ENCODE peak calls at places on chromosomes 16 and 17, in four cellular contexts. One of them, this sample, is unnamed.

GRCh38 chr17:47686276-47686635 is 7.7 kb upstream of the TBKBP1 start:
- DNase-seq in endothelial cell of umbilical vein: no peak
- DNase-seq in heart left ventricle: no peak
- DNase-seq in esophagus muscularis mucosa: no peak
- DNase-seq in this sample: peak

GRCh38 chr16:35798885-35799426 is 2339.5 kb downstream of the TP53TG3F start:
- DNase-seq in endothelial cell of umbilical vein: no peak
- DNase-seq in heart left ventricle: peak
- DNase-seq in esophagus muscularis mucosa: peak
- DNase-seq in this sample: no peak

GRCh38 chr16:2691491-2692248 is 9.3 kb downstream of the KCTD5 start:
- DNase-seq in endothelial cell of umbilical vein: no peak
- DNase-seq in heart left ventricle: peak
- DNase-seq in esophagus muscularis mucosa: no peak
- DNase-seq in this sample: no peak

GRCh38 chr16:75053791-75054555 is 55.1 kb downstream of the ZNRF1 start:
- DNase-seq in endothelial cell of umbilical vein: peak
- DNase-seq in heart left ventricle: peak
- DNase-seq in esophagus muscularis mucosa: no peak
- DNase-seq in this sample: no peak

GRCh38 chr17:55620945-55621344 is 101.7 kb downstream of the TMEM100 start:
- DNase-seq in endothelial cell of umbilical vein: no peak
- DNase-seq in heart left ventricle: no peak
- DNase-seq in esophagus muscularis mucosa: no peak
- DNase-seq in this sample: no peak

GRCh38 chr17:40910441-40910841 is 25.4 kb upstream of the KRT20 start:
- DNase-seq in endothelial cell of umbilical vein: no peak
- DNase-seq in heart left ventricle: no peak
- DNase-seq in esophagus muscularis mucosa: no peak
- DNase-seq in this sample: no peak

GRCh38 chr17:82873521-82873920 is 33.7 kb upstream of the ZNF750 start:
- DNase-seq in endothelial cell of umbilical vein: no peak
- DNase-seq in heart left ventricle: no peak
- DNase-seq in esophagus muscularis mucosa: no peak
- DNase-seq in this sample: no peak

GRCh38 chr16:66247516-66248089 is 118.9 kb upstream of the CDH5 start:
- DNase-seq in endothelial cell of umbilical vein: no peak
- DNase-seq in heart left ventricle: no peak
- DNase-seq in esophagus muscularis mucosa: no peak
- DNase-seq in this sample: no peak

GRCh38 chr16:67249762-67250327 is 1.1 kb downstream of the SLC9A5 start:
- DNase-seq in endothelial cell of umbilical vein: no peak
- DNase-seq in heart left ventricle: no peak
- DNase-seq in esophagus muscularis mucosa: no peak
- DNase-seq in this sample: no peak

GRCh38 chr16:26050489-26050888 is 358.7 kb downstream of the HS3ST4 start:
- DNase-seq in endothelial cell of umbilical vein: no peak
- DNase-seq in heart left ventricle: no peak
- DNase-seq in esophagus muscularis mucosa: no peak
- DNase-seq in this sample: no peak

GRCh38 chr17:19787733-19788357 is 39.7 kb upstream of the ALDH3A1 start:
- DNase-seq in endothelial cell of umbilical vein: no peak
- DNase-seq in heart left ventricle: no peak
- DNase-seq in esophagus muscularis mucosa: no peak
- DNase-seq in this sample: no peak

GRCh38 chr17:4945176-4945943 is 3.0 kb downstream of the PFN1 start:
- DNase-seq in endothelial cell of umbilical vein: peak
- DNase-seq in heart left ventricle: peak
- DNase-seq in esophagus muscularis mucosa: peak
- DNase-seq in this sample: peak

GRCh38 chr17:40886090-40886489 is 1.0 kb upstream of the KRT20 start:
- DNase-seq in endothelial cell of umbilical vein: peak
- DNase-seq in heart left ventricle: no peak
- DNase-seq in esophagus muscularis mucosa: no peak
- DNase-seq in this sample: no peak

GRCh38 chr17:79622776-79623175 is 11.9 kb upstream of the RBFOX3 start:
- DNase-seq in endothelial cell of umbilical vein: no peak
- DNase-seq in heart left ventricle: peak
- DNase-seq in esophagus muscularis mucosa: peak
- DNase-seq in this sample: no peak

GRCh38 chr16:86810062-86810461 is 231.7 kb downstream of the FOXL1 start:
- DNase-seq in endothelial cell of umbilical vein: no peak
- DNase-seq in heart left ventricle: no peak
- DNase-seq in esophagus muscularis mucosa: no peak
- DNase-seq in this sample: no peak

GRCh38 chr16:86806838-86807351 is 228.5 kb downstream of the FOXL1 start:
- DNase-seq in endothelial cell of umbilical vein: no peak
- DNase-seq in heart left ventricle: no peak
- DNase-seq in esophagus muscularis mucosa: no peak
- DNase-seq in this sample: no peak

GRCh38 chr16:86808863-86809444 is 230.6 kb downstream of the FOXL1 start:
- DNase-seq in endothelial cell of umbilical vein: no peak
- DNase-seq in heart left ventricle: no peak
- DNase-seq in esophagus muscularis mucosa: no peak
- DNase-seq in this sample: no peak

GRCh38 chr16:86812363-86812970 is 234.1 kb downstream of the FOXL1 start:
- DNase-seq in endothelial cell of umbilical vein: no peak
- DNase-seq in heart left ventricle: no peak
- DNase-seq in esophagus muscularis mucosa: no peak
- DNase-seq in this sample: no peak

GRCh38 chr16:86809458-86809955 is 231.2 kb downstream of the FOXL1 start:
- DNase-seq in endothelial cell of umbilical vein: peak
- DNase-seq in heart left ventricle: no peak
- DNase-seq in esophagus muscularis mucosa: no peak
- DNase-seq in this sample: peak
- TF ChIP-seq POLR2A in endothelial cell of umbilical vein: no peak
- TF ChIP-seq POLR2A in heart left ventricle: no peak
- TF ChIP-seq POLR2A in esophagus muscularis mucosa: no peak
- TF ChIP-seq POLR2A in this sample: no peak

GRCh38 chr17:81459224-81459623 is 53.4 kb downstream of the ACTG1 start:
- DNase-seq in endothelial cell of umbilical vein: no peak
- DNase-seq in heart left ventricle: no peak
- DNase-seq in esophagus muscularis mucosa: no peak
- DNase-seq in this sample: no peak
- TF ChIP-seq POLR2A in endothelial cell of umbilical vein: no peak
- TF ChIP-seq POLR2A in heart left ventricle: peak
- TF ChIP-seq POLR2A in esophagus muscularis mucosa: no peak
- TF ChIP-seq POLR2A in this sample: no peak

DNA sequence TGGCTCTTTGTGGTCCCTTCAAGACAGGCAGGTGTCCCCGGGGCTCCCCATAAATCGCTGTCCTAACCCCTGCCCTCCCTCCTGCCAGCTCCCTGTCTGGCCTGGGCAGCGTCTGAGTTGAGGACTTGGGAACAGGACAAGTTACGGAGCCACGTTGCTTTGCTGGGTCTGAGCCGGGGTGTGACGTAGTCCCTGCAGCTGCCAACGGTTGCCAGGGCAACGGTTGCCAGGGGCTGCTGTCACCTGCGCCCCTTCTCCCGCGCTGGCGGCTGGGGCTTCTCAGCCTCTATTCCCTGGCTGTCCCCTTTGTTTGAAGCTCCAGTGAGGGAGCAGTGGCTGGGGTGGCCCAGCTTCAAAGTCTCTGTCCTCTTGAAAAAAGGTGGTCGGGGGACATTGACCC is 10.7 kb downstream of the ADGRG1 start:
- DNase-seq in endothelial cell of umbilical vein: no peak
- DNase-seq in heart left ventricle: peak
- DNase-seq in esophagus muscularis mucosa: no peak
- DNase-seq in this sample: no peak
- TF ChIP-seq POLR2A in endothelial cell of umbilical vein: no peak
- TF ChIP-seq POLR2A in heart left ventricle: no peak
- TF ChIP-seq POLR2A in esophagus muscularis mucosa: no peak
- TF ChIP-seq POLR2A in this sample: no peak

GRCh38 chr16:6484931-6485330 is 847.7 kb upstream of the RBFOX1 start:
- DNase-seq in endothelial cell of umbilical vein: no peak
- DNase-seq in heart left ventricle: no peak
- DNase-seq in esophagus muscularis mucosa: peak
- DNase-seq in this sample: no peak
- TF ChIP-seq POLR2A in endothelial cell of umbilical vein: no peak
- TF ChIP-seq POLR2A in heart left ventricle: no peak
- TF ChIP-seq POLR2A in esophagus muscularis mucosa: no peak
- TF ChIP-seq POLR2A in this sample: no peak

GRCh38 chr17:75695141-75695829 is 26.0 kb upstream of the ITGB4 start:
- DNase-seq in endothelial cell of umbilical vein: no peak
- DNase-seq in heart left ventricle: no peak
- DNase-seq in esophagus muscularis mucosa: no peak
- DNase-seq in this sample: peak

GRCh38 chr17:75694536-75694935 is 26.7 kb upstream of the ITGB4 start:
- DNase-seq in endothelial cell of umbilical vein: no peak
- DNase-seq in heart left ventricle: peak
- DNase-seq in esophagus muscularis mucosa: no peak
- DNase-seq in this sample: no peak

GRCh38 chr17:75697651-75698291 is 23.5 kb upstream of the ITGB4 start:
- DNase-seq in endothelial cell of umbilical vein: no peak
- DNase-seq in heart left ventricle: peak
- DNase-seq in esophagus muscularis mucosa: no peak
- DNase-seq in this sample: no peak

GRCh38 chr17:75693500-75694481 is 26.7 kb downstream of the SAP30BP start:
- DNase-seq in endothelial cell of umbilical vein: peak
- DNase-seq in heart left ventricle: peak
- DNase-seq in esophagus muscularis mucosa: peak
- DNase-seq in this sample: peak

GRCh38 chr17:75695830-75696271 is 25.4 kb upstream of the ITGB4 start:
- DNase-seq in endothelial cell of umbilical vein: no peak
- DNase-seq in heart left ventricle: peak
- DNase-seq in esophagus muscularis mucosa: no peak
- DNase-seq in this sample: no peak
- TF ChIP-seq POLR2A in endothelial cell of umbilical vein: no peak
- TF ChIP-seq POLR2A in heart left ventricle: no peak
- TF ChIP-seq POLR2A in esophagus muscularis mucosa: no peak
- TF ChIP-seq POLR2A in this sample: no peak

GRCh38 chr17:7915611-7916382 is at the start of gene RNF227:
- DNase-seq in endothelial cell of umbilical vein: peak
- DNase-seq in heart left ventricle: peak
- DNase-seq in esophagus muscularis mucosa: peak
- DNase-seq in this sample: peak
- TF ChIP-seq POLR2A in endothelial cell of umbilical vein: no peak
- TF ChIP-seq POLR2A in heart left ventricle: peak
- TF ChIP-seq POLR2A in esophagus muscularis mucosa: no peak
- TF ChIP-seq POLR2A in this sample: peak

DNA sequence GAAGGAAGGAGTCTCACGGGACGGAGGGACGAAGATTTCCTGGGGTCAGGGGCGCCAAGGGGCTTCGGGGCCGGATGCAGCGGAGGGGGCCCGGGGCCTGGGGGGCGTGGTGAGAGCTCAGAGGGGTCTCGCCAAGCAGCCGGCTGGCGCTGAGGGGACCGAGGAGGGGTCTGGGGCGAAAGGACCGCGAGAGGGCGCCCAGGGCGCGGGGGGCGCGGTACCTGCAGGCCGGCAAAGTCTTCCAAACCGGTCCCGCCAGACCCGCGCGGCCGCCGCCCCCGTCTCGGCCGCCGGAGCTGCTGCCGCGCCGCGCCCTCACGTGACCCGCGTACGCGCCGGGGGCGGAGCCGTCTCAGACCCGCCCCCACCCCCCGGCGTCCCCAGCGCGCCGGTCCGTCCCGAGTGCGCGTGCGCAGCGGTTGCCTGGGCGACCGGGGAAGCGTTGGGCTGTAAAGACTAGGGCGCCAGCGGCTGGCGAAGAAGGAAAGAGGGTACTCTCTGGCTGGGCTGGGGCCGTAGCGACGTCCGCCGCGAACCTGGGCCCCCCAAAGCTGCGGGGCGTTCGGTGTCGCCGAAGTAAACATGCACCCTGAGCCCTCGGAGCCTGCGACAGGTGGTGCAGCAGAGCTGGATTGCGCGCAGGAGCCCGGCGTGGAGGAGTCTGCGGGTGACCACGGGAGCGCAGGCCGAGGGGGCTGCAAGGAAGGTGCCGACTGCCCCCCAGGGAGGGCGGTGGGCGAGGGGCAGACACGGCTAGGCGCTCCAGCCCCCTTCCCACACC is at the start of the genes DNAAF1 and HSDL1:
- DNase-seq in endothelial cell of umbilical vein: peak
- DNase-seq in heart left ventricle: peak
- DNase-seq in esophagus muscularis mucosa: peak
- DNase-seq in this sample: peak
- TF ChIP-seq POLR2A in endothelial cell of umbilical vein: no peak
- TF ChIP-seq POLR2A in heart left ventricle: peak
- TF ChIP-seq POLR2A in esophagus muscularis mucosa: no peak
- TF ChIP-seq POLR2A in this sample: peak

GRCh38 chr17:28041068-28041843 is 1.2 kb upstream of the NLK start:
- DNase-seq in endothelial cell of umbilical vein: peak
- DNase-seq in heart left ventricle: peak
- DNase-seq in esophagus muscularis mucosa: peak
- DNase-seq in this sample: peak
- TF ChIP-seq POLR2A in endothelial cell of umbilical vein: peak
- TF ChIP-seq POLR2A in heart left ventricle: peak
- TF ChIP-seq POLR2A in esophagus muscularis mucosa: no peak
- TF ChIP-seq POLR2A in this sample: peak

This sample was measured in H54.